ENCODE peak calls at places on chromosome 22, in four cellular contexts. P is tibial artery, X is SK-N-MC, Q is SJSA1. D is an unnamed sample.
A peak's percentile ranks its signal among the peaks of the same experiment; 100 is the strongest.

GRCh38 chr22:26086359-26086758 is 82.9 kb upstream of the SEZ6L start:
- DNase-seq in P (no peak), X (no peak), Q (no peak), D (no peak)

GRCh38 chr22:38700271-38700788 is 413 bp downstream of the JOSD1 start:
- DNase-seq in P (peak; percentile 84), X (no peak), Q (peak; percentile 78), D (no peak)

GRCh38 chr22:20414059-20414440 is 20.1 kb downstream of the ZNF74 start:
- DNase-seq in P (no peak), X (no peak), Q (no peak), D (no peak)

GRCh38 chr22:22789922-22790845 is 97.4 kb upstream of the IGLL5 start:
- DNase-seq in P (peak; percentile 44), X (no peak), Q (no peak), D (no peak)

GRCh38 chr22:38097557-38098409 is 12.7 kb downstream of the BAIAP2L2 start:
- DNase-seq in P (no peak), X (no peak), Q (no peak), D (no peak)

GRCh38 chr22:48719978-48720661 is 1107.6 kb downstream of the BRD1 start:
- DNase-seq in P (peak; percentile 28), X (no peak), Q (no peak), D (no peak)

GRCh38 chr22:45072322-45072903 is 62.6 kb upstream of the PHF21B start:
- DNase-seq in P (no peak), X (no peak), Q (peak; percentile 72), D (no peak)

GRCh38 chr22:22578702-22579424 is 19.8 kb upstream of the PRAME start:
- DNase-seq in P (no peak), X (no peak), Q (no peak), D (no peak)

GRCh38 chr22:46665751-46666280 is 45.6 kb downstream of the GRAMD4 start:
- DNase-seq in P (no peak), X (no peak), Q (no peak), D (no peak)

GRCh38 chr22:21457023-21457787 is 10.0 kb upstream of the TMEM191C start:
- DNase-seq in P (peak; percentile 41), X (no peak), Q (no peak), D (no peak)

GRCh38 chr22:43270314-43270908 is 72.8 kb downstream of the SCUBE1 start:
- DNase-seq in P (no peak), X (no peak), Q (no peak), D (no peak)

GRCh38 chr22:26949193-26949592 is 291.8 kb downstream of the MIAT start:
- DNase-seq in P (no peak), X (no peak), Q (peak; percentile 11), D (no peak)

GRCh38 chr22:23058063-23058462 is 12.3 kb upstream of the GNAZ start:
- DNase-seq in P (no peak), X (no peak), Q (no peak), D (no peak)

GRCh38 chr22:20455709-20456063 is 18.1 kb upstream of the SCARF2 start:
- DNase-seq in P (peak; percentile 27), X (no peak), Q (no peak), D (no peak)

GRCh38 chr22:45582236-45582954 is 79.7 kb downstream of the FBLN1 start:
- DNase-seq in P (no peak), X (no peak), Q (no peak), D (no peak)

GRCh38 chr22:26169312-26170111 is at the start of gene SEZ6L:
- DNase-seq in P (peak; percentile 60), X (no peak), Q (no peak), D (no peak)

GRCh38 chr22:47089796-47090460 is 327.5 kb downstream of the TBC1D22A start:
- DNase-seq in P (peak; percentile 47), X (no peak), Q (no peak), D (no peak)

GRCh38 chr22:23834406-23834805 is 4.4 kb downstream of the DERL3 start:
- DNase-seq in P (no peak), X (no peak), Q (no peak), D (no peak)

GRCh38 chr22:35170716-35171697 is 86.3 kb upstream of the HMGXB4 start:
- DNase-seq in P (no peak), X (no peak), Q (no peak), D (no peak)

GRCh38 chr22:24969588-24970301 is 17.2 kb downstream of the KIAA1671 start:
- DNase-seq in P (peak; percentile 86), X (no peak), Q (no peak), D (no peak)

GRCh38 chr22:17732251-17732854 is 41.9 kb downstream of the BID start:
- DNase-seq in P (peak; percentile 15), X (no peak), Q (no peak), D (no peak)

GRCh38 chr22:43183496-43184263 is 3.3 kb downstream of the TTLL12 start:
- DNase-seq in P (no peak), X (no peak), Q (peak; percentile 82), D (no peak)

GRCh38 chr22:17562906-17563870 is at the start of gene SLC25A18:
- DNase-seq in P (peak; percentile 74), X (no peak), Q (no peak), D (no peak)

GRCh38 chr22:45968003-45968650 is 8.8 kb downstream of the WNT7B start:
- DNase-seq in P (no peak), X (no peak), Q (no peak), D (no peak)

GRCh38 chr22:44957267-44957905 is 52.4 kb downstream of the PHF21B start:
- DNase-seq in P (no peak), X (no peak), Q (no peak), D (no peak)

GRCh38 chr22:31340765-31341247 is 5.3 kb downstream of the PATZ1 start:
- DNase-seq in P (no peak), X (no peak), Q (no peak), D (no peak)

GRCh38 chr22:44549021-44549420 is 51.0 kb upstream of the RTL6 start:
- DNase-seq in P (peak; percentile 17), X (no peak), Q (no peak), D (no peak)

GRCh38 chr22:22810018-22810427 is 77.6 kb upstream of the IGLL5 start:
- DNase-seq in P (peak; percentile 60), X (no peak), Q (no peak), D (peak; percentile 60)

GRCh38 chr22:19149962-19150361 is at the start of gene GSC2:
- DNase-seq in P (no peak), X (no peak), Q (no peak), D (no peak)

GRCh38 chr22:28734393-28734792 is 7.2 kb downstream of the CHEK2 start:
- DNase-seq in P (no peak), X (no peak), Q (no peak), D (no peak)

GRCh38 chr22:28728002-28728401 is 13.6 kb downstream of the CHEK2 start:
- DNase-seq in P (no peak), X (no peak), Q (no peak), D (no peak)

GRCh38 chr22:28728621-28729313 is 12.9 kb downstream of the CHEK2 start:
- DNase-seq in P (no peak), X (no peak), Q (no peak), D (no peak)

GRCh38 chr22:28730146-28730545 is 11.5 kb downstream of the CHEK2 start:
- DNase-seq in P (no peak), X (no peak), Q (no peak), D (no peak)
- H3K27ac ChIP-seq in P (no peak overlapping the region), X (no peak overlapping the region), Q (no peak overlapping the region), D (no peak overlapping the region)

DNA sequence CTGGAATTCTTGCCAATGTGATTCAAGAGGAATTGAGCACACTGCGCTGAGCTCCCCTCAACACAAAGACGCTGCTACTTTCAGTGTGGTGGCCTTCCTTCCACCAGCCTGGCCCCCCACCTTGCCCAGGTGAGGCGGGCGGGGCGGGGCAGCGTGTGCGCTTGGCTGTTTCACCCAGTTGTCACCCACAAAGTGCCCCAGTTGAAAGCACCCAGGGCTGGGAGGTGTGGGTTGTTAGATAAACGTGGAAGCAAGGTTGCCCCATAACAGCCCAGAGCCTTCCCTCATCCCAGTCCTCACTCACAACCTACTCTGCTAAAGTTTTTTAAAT is 43.1 kb downstream of the CACNG2 start:
- DNase-seq in P (no peak), X (no peak), Q (no peak), D (no peak)
- H3K27ac ChIP-seq in P (peak overlapping the region; percentile 65), X (no peak overlapping the region), Q (peak overlapping the region; percentile 31), D (no peak overlapping the region)

DNA sequence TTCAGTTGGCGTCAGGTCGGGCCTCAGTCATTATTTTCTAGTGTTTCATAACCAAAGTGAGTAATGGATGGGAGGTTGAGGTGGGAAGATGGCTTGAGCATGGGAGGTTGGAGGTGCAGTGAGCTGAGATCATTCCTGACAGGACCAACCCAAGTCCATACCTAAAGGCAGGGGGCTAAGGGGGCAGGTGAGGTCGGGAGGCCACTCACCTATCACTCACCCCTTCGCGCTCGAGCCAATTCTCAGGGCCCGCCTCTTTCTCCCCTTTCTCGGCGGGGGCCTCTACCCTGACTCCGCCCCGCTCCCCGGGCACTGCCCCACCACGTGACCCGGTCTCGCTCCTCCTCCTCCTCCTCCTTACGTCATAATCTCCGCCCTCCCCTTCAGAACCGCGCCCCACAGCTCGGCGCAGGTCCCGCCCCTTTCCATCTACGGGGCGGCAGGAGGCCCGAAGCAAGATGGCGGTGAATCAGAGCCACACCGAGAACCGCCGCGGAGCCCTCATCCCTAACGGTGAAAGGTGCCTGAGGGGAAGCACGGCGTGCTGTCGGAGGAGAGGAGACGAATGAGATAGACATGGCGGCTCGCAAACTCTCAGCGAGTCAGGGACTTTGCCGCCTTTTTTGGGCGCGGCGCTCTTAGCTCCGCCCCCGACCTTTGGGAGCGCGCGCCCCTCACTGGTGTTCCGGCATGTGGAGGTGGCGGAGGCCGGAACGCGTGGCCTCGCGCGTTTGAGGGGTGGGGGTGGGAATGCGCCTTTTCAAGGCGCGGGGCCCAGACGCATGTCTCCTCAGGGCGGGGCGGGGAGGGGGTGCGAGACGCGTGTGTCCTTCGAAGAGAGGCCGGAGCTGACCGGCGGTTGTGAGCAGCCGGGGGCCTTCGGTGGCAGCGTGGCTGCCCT is at the start of gene WBP2NL:
- DNase-seq in P (peak; percentile 81), X (no peak), Q (no peak), D (peak; percentile 83)
- H3K27ac ChIP-seq in P (no peak within 1 kb of the TSS), X (no peak within 1 kb of the TSS), Q (no peak within 1 kb of the TSS), D (no peak within 1 kb of the TSS)

DNA sequence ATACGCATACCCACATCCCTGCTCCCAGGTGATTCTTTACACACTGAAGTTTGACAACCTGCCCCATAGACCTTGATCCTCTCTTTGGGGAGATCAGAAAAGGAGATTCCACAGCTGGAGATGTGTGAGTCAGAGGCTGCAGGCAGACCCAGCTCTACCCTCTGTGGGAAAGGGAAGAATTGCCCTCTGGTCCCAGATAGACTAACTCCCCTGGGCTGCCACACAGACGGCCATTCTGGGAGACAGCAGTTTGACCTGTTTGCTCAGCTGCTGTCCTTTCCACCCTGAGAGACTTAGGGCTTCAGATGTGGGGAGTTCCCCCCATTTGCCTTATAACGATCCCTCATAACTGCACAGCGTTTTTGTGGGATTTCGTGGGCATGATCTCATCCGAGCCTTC is 14.0 kb downstream of the FAM83F start:
- DNase-seq in P (no peak), X (no peak), Q (no peak), D (no peak)
- H3K27ac ChIP-seq in P (no peak overlapping the region), X (no peak overlapping the region), Q (no peak overlapping the region), D (no peak overlapping the region)

GRCh38 chr22:32819120-32819519 is 17.6 kb downstream of the TIMP3 start:
- DNase-seq in P (peak; percentile 57), X (no peak), Q (no peak), D (no peak)
- H3K27ac ChIP-seq in P (no peak overlapping the region), X (no peak overlapping the region), Q (no peak overlapping the region), D (no peak overlapping the region)